ENCODE peak calls at places on chromosomes 1 and 21, in nine cellular contexts. U is T-helper 1 cell; C is activated CD8-positive, alpha-beta memory T cell treated with anti-CD3 and anti-CD28 coated beads, Interleukin-2, amount 50 U/mL, for 48 hours; S is NCI-H82; A is OCI-LY7; H is left cardiac atrium; T is stimulated activated CD4-positive, alpha-beta T cell treated with anti-CD3 and anti-CD28 coated beads, Interleukin-4, amount 100 ng/mL, for 4 hours; K is coronary artery; L is cardiac fibroblast. D is an unnamed sample.

GRCh38 chr21:43701936-43702784 is 16.8 kb upstream of the PDXK start:
- DNase-seq in U (no peak), A (no peak), L (no peak), T (no peak), C (no peak), H (no peak), S (no peak), K (no peak), D (no peak)

GRCh38 chr1:28150125-28150780 is 26.2 kb downstream of the PTAFR start:
- DNase-seq in A (no peak), H (no peak), K (no peak), U (no peak), T (no peak), L (no peak), C (no peak), S (no peak), D (no peak)

GRCh38 chr21:35768187-35768586 is 292.1 kb downstream of the SETD4 start:
- DNase-seq in K (no peak), H (no peak), L (peak), U (no peak), T (no peak), A (no peak), S (no peak), C (no peak), D (no peak)

GRCh38 chr1:243849089-243850012 is 692 bp downstream of the AKT3 start:
- DNase-seq in S (peak), K (peak), U (peak), H (peak), L (peak), A (no peak), C (peak), T (peak), D (peak)

GRCh38 chr1:8752921-8753713 is 64.3 kb downstream of the RERE start:
- DNase-seq in U (no peak), L (peak), S (peak), C (no peak), H (no peak), K (no peak), T (no peak), A (no peak), D (no peak)

GRCh38 chr1:110434946-110435345 is 16.0 kb upstream of the PROK1 start:
- DNase-seq in H (no peak), S (no peak), L (no peak), U (no peak), T (no peak), C (no peak), K (no peak), A (no peak), D (no peak)

GRCh38 chr1:147214842-147215539 is 10.1 kb downstream of the FMO5 start:
- DNase-seq in A (no peak), C (no peak), L (peak), S (no peak), K (no peak), T (no peak), U (no peak), H (no peak), D (no peak)

GRCh38 chr1:202159534-202160371 is 649 bp downstream of the PTPN7 start:
- DNase-seq in T (peak), U (peak), H (no peak), L (no peak), S (no peak), A (peak), C (peak), K (no peak), D (no peak)

GRCh38 chr1:39148942-39149341 is 55.6 kb upstream of the MACF1 start:
- DNase-seq in S (no peak), H (no peak), T (no peak), U (no peak), K (no peak), C (no peak), L (no peak), A (no peak), D (no peak)

GRCh38 chr1:79920970-79921669 is 914.6 kb upstream of the ADGRL4 start:
- DNase-seq in U (no peak), C (no peak), L (no peak), K (no peak), T (no peak), S (no peak), A (no peak), H (no peak), D (no peak)

GRCh38 chr1:80217377-80217986 is 1211.0 kb upstream of the ADGRL4 start:
- DNase-seq in T (no peak), L (peak), S (peak), A (peak), K (no peak), U (no peak), C (no peak), H (no peak), D (peak)

D was measured in mesenchymal stem cell.